ENCODE peak calls at places on chromosomes 5 and 9, in seven cellular contexts. One of them, this sample, is unnamed.

GRCh38 chr9:137761032-137761431 is 116.5 kb upstream of the CACNA1B start:
- DNase-seq in A549: no peak
- DNase-seq in NCI-H187 treated with DMSO at 0.1 percent for 48 hours: no peak
- DNase-seq in endothelial cell: no peak
- DNase-seq in A172: no peak
- DNase-seq in cerebellar cortex: no peak
- DNase-seq in stimulated activated CD4-positive, alpha-beta T cell treated with anti-CD3 and anti-CD28 coated beads, TNF-alpha, amount 100 ng/mL, for 24 hours: no peak
- DNase-seq in this sample: no peak

GRCh38 chr9:115216873-115217272 is 98.9 kb upstream of the TNC start:
- DNase-seq in endothelial cell: no peak
- DNase-seq in A549: no peak
- DNase-seq in NCI-H187 treated with DMSO at 0.1 percent for 48 hours: no peak
- DNase-seq in cerebellar cortex: no peak
- DNase-seq in stimulated activated CD4-positive, alpha-beta T cell treated with anti-CD3 and anti-CD28 coated beads, TNF-alpha, amount 100 ng/mL, for 24 hours: no peak
- DNase-seq in A172: no peak
- DNase-seq in this sample: no peak

GRCh38 chr9:112145886-112146285 is 29.2 kb downstream of the SUSD1 start:
- DNase-seq in A172: peak
- DNase-seq in stimulated activated CD4-positive, alpha-beta T cell treated with anti-CD3 and anti-CD28 coated beads, TNF-alpha, amount 100 ng/mL, for 24 hours: no peak
- DNase-seq in A549: peak
- DNase-seq in endothelial cell: no peak
- DNase-seq in cerebellar cortex: no peak
- DNase-seq in NCI-H187 treated with DMSO at 0.1 percent for 48 hours: no peak
- DNase-seq in this sample: no peak

GRCh38 chr5:58671155-58671554 is 88.3 kb downstream of the RAB3C start:
- DNase-seq in cerebellar cortex: no peak
- DNase-seq in A172: no peak
- DNase-seq in endothelial cell: no peak
- DNase-seq in stimulated activated CD4-positive, alpha-beta T cell treated with anti-CD3 and anti-CD28 coated beads, TNF-alpha, amount 100 ng/mL, for 24 hours: no peak
- DNase-seq in NCI-H187 treated with DMSO at 0.1 percent for 48 hours: no peak
- DNase-seq in A549: no peak
- DNase-seq in this sample: no peak

GRCh38 chr5:34854459-34855174 is 15.7 kb downstream of the TTC23L start:
- DNase-seq in cerebellar cortex: no peak
- DNase-seq in endothelial cell: no peak
- DNase-seq in A172: no peak
- DNase-seq in NCI-H187 treated with DMSO at 0.1 percent for 48 hours: peak
- DNase-seq in A549: no peak
- DNase-seq in stimulated activated CD4-positive, alpha-beta T cell treated with anti-CD3 and anti-CD28 coated beads, TNF-alpha, amount 100 ng/mL, for 24 hours: no peak
- DNase-seq in this sample: no peak

GRCh38 chr5:157241483-157241882 is 24.4 kb upstream of the CYFIP2 start:
- DNase-seq in A172: no peak
- DNase-seq in endothelial cell: no peak
- DNase-seq in stimulated activated CD4-positive, alpha-beta T cell treated with anti-CD3 and anti-CD28 coated beads, TNF-alpha, amount 100 ng/mL, for 24 hours: no peak
- DNase-seq in cerebellar cortex: no peak
- DNase-seq in A549: no peak
- DNase-seq in NCI-H187 treated with DMSO at 0.1 percent for 48 hours: no peak
- DNase-seq in this sample: no peak

GRCh38 chr9:131769361-131769760 is 29.5 kb upstream of the RAPGEF1 start:
- DNase-seq in endothelial cell: no peak
- DNase-seq in stimulated activated CD4-positive, alpha-beta T cell treated with anti-CD3 and anti-CD28 coated beads, TNF-alpha, amount 100 ng/mL, for 24 hours: no peak
- DNase-seq in A549: no peak
- DNase-seq in cerebellar cortex: no peak
- DNase-seq in NCI-H187 treated with DMSO at 0.1 percent for 48 hours: no peak
- DNase-seq in A172: no peak
- DNase-seq in this sample: no peak

GRCh38 chr5:3218916-3219650 is 376.5 kb upstream of the IRX1 start:
- DNase-seq in endothelial cell: no peak
- DNase-seq in stimulated activated CD4-positive, alpha-beta T cell treated with anti-CD3 and anti-CD28 coated beads, TNF-alpha, amount 100 ng/mL, for 24 hours: no peak
- DNase-seq in cerebellar cortex: no peak
- DNase-seq in A172: no peak
- DNase-seq in A549: no peak
- DNase-seq in NCI-H187 treated with DMSO at 0.1 percent for 48 hours: no peak
- DNase-seq in this sample: no peak